ENCODE peak calls at places on chromosome 20, in six cellular contexts. O is lower lobe of right lung, D is Karpas-422, Y is mesendoderm, N is heart right ventricle, A is cardiac muscle cell. C is an unnamed sample. For H3K36me3 and H3K4me1, the result is how much of the 10 kb centered on the place peaks cover.

GRCh38 chr20:5557123-5557522 is 193.1 kb upstream of the SHLD1 start:
- DNase-seq in O (no peak), D (peak), Y (peak), N (peak), A (peak), C (peak)

GRCh38 chr20:43528258-43528875 is 20.9 kb downstream of the L3MBTL1 start:
- DNase-seq in O (no peak), D (no peak), Y (no peak), N (no peak), A (no peak), C (no peak)

GRCh38 chr20:64101731-64102621 is 5.4 kb downstream of the NPBWR2 start:
- DNase-seq in O (peak), D (peak), Y (peak), N (no peak), A (peak), C (peak)

GRCh38 chr20:50286609-50287008 is 96.0 kb downstream of the CEBPB start:
- DNase-seq in O (no peak), D (peak), Y (peak), N (peak), A (no peak), C (peak)

GRCh38 chr20:25389381-25389857 is 1.2 kb downstream of the ABHD12 start:
- DNase-seq in O (no peak), D (no peak), Y (peak), N (no peak), A (peak), C (no peak)

GRCh38 chr20:50192364-50193168 is 1.9 kb downstream of the CEBPB start:
- DNase-seq in O (peak), D (peak), Y (peak), N (peak), A (peak), C (no peak)

GRCh38 chr20:22716824-22717351 is 132.5 kb upstream of the FOXA2 start:
- DNase-seq in O (peak), D (peak), Y (no peak), N (no peak), A (no peak), C (no peak)

GRCh38 chr20:51106011-51106410 is 83.1 kb upstream of the KCNG1 start:
- DNase-seq in O (no peak), D (no peak), Y (no peak), N (no peak), A (no peak), C (peak)

GRCh38 chr20:4076033-4076432 is 60.7 kb upstream of the RNF24 start:
- DNase-seq in O (no peak), D (no peak), Y (no peak), N (no peak), A (no peak), C (no peak)

DNA sequence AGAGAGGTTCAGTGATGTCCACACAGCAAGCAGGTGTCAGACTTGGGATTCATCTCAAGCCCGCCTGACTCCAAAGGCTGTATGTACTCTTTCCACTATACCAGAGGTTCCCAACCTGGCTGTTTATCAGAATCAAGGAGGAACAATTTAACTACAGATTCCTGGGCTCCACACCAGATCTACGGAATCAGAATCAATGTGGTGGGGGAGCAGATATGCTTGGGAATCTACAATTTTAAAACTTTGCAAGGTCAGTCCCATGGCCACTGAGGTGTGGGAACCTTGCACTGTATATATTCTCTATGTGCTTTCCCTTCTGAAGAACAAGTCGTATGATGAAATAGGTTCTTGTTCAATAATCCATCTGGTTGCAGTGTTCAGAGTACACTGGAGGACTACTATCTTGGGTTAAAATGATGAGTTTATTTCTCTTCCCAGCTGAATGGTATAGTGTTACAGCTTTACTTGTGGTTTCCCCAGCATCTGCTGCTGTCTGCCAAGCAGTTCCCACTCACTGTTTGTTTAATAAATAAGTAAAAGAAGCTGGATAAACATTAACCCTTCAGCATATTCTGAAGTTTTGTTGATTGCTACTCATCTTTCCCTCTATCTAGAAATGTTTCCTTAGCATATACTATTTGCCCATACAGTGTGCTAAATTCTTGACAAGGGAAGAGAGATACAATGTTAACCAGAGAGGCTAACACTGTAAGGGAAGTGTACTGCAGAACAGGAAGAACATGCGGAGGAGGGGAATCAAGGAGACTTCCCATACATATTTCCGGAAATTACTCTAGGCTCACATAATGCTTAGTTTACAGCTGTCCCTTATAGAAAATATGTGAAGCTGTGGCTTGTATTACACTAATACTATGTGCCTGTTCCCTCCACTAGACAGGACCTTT is 9.8 kb downstream of the TTI1 start:
- DNase-seq in O (no peak), D (no peak), Y (no peak), N (no peak), A (no peak), C (no peak)
- H3K36me3 ChIP-seq in O (under half), D (under half), Y (under half), N (under half), A (under half), C (under half)

GRCh38 chr20:47016068-47016664 is 121.5 kb downstream of the EYA2 start:
- DNase-seq in O (no peak), D (no peak), Y (no peak), N (no peak), A (peak), C (no peak)
- H3K4me1 ChIP-seq in O (under half), D (under half), Y (under half), N (under half), A (under half), C (under half)

DNA sequence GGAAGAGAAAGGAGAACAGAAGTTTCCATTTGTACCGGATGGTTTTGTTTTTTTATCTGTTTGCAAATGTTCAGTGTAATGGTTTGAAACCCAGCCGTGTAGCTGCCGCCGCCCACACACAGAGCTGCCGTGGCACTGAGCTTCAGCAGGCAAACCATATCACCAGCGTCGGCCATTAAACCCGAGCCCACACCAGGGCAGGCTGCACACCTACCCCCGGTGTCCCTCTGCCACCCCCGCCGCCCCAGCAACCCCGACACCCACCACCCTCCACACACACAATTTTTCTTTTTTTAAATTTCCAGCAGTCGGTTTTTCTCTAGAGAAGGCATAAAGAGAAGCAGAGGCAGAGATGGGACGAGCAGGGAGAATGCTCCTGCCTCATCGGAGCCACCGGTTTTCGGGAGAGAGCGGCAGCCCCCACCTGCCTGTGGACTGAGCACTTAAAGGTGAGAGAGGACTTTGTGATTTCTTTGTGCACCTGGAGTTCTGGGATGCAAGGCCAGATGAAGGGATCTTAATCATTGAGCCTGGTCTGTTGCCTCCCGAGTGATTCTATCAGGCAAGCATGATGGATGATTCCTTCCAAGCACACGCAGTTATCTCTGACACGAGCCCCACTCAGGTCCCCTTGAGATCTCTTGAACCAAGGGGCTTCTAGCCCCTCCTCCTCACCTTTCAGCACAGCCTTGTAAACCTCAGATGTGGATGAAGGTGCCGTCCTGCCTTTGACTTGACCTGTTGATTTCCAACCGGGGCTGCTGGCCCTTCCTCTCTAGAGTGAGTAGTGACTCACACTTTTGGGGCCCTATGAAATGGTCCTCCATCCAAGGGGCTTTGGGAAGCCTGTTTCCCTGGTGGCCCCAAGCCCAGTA is 17.5 kb upstream of the ZNF831 start:
- DNase-seq in O (no peak), D (no peak), Y (no peak), N (peak), A (peak), C (no peak)
- H3K4me3 ChIP-seq in O (peak), D (no peak), Y (no peak), N (no peak), A (no peak), C (no peak)

GRCh38 chr20:36525620-36526365 is 15.5 kb upstream of the MYL9 start:
- DNase-seq in O (no peak), D (no peak), Y (no peak), N (no peak), A (no peak), C (no peak)

GRCh38 chr20:36521526-36521925 is 19.8 kb upstream of the MYL9 start:
- DNase-seq in O (no peak), D (no peak), Y (peak), N (no peak), A (no peak), C (no peak)

GRCh38 chr20:36526521-36527011 is 14.8 kb upstream of the MYL9 start:
- DNase-seq in O (no peak), D (no peak), Y (no peak), N (no peak), A (no peak), C (no peak)

GRCh38 chr20:36519944-36520343 is 21.4 kb upstream of the MYL9 start:
- DNase-seq in O (no peak), D (no peak), Y (no peak), N (no peak), A (no peak), C (no peak)

DNA sequence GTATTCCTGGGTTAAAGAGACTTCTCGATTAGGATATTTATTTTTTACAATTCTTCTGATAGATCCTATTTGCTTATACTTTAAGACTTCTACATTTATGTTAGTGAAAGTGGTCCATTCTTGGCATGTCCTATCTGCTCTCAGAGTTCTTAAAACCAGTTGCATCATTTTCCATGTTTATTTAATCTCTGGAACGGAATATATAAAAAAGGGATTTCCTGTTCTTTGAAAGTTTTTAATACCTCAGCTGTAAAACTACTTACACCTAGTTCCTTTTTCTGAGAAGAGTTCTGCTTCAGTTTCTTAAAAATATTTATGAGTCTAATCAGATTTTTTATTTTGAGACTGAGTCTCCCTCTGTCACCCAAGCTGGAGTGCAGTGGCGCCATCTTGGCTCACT is 18.0 kb upstream of the MYL9 start:
- DNase-seq in O (no peak), D (no peak), Y (no peak), N (no peak), A (no peak), C (no peak)
- H3K36me3 ChIP-seq in O (half or more), D (under half), Y (under half), N (half or more), A (under half), C (under half)

C was measured in HAP-1.